ENCODE peak calls at places on chromosomes 4 and X, in ten cellular contexts. O, X, K, B, A, C, U, T, S and G are unnamed samples.

GRCh38 chr4:29046716-29047115 is 1673.5 kb upstream of the PCDH7 start:
- DNase-seq in A (no peak), X (no peak), S (no peak), B (no peak), U (no peak), O (no peak), C (no peak), K (no peak), T (no peak), G (no peak)

GRCh38 chrX:72479324-72480274 is 93.0 kb downstream of the HDAC8 start:
- DNase-seq in S (no peak), O (no peak), X (no peak), A (no peak), K (no peak), U (no peak), C (no peak), T (no peak), B (no peak), G (no peak)

GRCh38 chr4:184845367-184846011 is 19.7 kb upstream of the ACSL1 start:
- DNase-seq in O (no peak), S (no peak), U (no peak), C (no peak), A (no peak), K (no peak), X (no peak), B (no peak), T (no peak), G (no peak)

GRCh38 chr4:183241771-183242170 is 78.3 kb downstream of the CLDN22 start:
- DNase-seq in O (no peak), X (no peak), C (no peak), A (no peak), T (no peak), B (no peak), U (no peak), K (no peak), S (no peak), G (no peak)

GRCh38 chrX:141673946-141674345 is 24.6 kb downstream of the SPANXD start:
- DNase-seq in O (no peak), S (no peak), B (no peak), U (no peak), C (no peak), X (no peak), K (no peak), A (no peak), T (no peak), G (no peak)

GRCh38 chrX:39377171-39377570 is 575.9 kb downstream of the MID1IP1 start:
- DNase-seq in S (no peak), B (no peak), C (no peak), T (no peak), A (no peak), U (no peak), O (no peak), K (no peak), X (no peak), G (no peak)

GRCh38 chr4:27861802-27862201 is 1001.2 kb downstream of the STIM2 start:
- DNase-seq in B (no peak), S (no peak), K (no peak), X (no peak), C (no peak), O (no peak), U (no peak), A (no peak), T (no peak), G (no peak)

GRCh38 chrX:2710496-2710895 is 19.4 kb downstream of the CD99 start:
- DNase-seq in O (no peak), K (no peak), B (no peak), S (no peak), C (no peak), X (no peak), U (no peak), T (no peak), A (no peak), G (no peak)

GRCh38 chrX:38654302-38654701 is 93.0 kb downstream of the TSPAN7 start:
- DNase-seq in A (no peak), T (no peak), K (no peak), O (no peak), C (no peak), S (no peak), B (no peak), X (no peak), U (peak; percentile 7), G (peak; percentile 44)

GRCh38 chr4:159422626-159423025 is 319.7 kb downstream of the RAPGEF2 start:
- DNase-seq in S (no peak), T (no peak), U (no peak), B (no peak), O (no peak), K (no peak), C (no peak), X (no peak), A (no peak), G (no peak)

GRCh38 chrX:123753656-123754350 is 21.0 kb upstream of the THOC2 start:
- DNase-seq in C (no peak), U (no peak), O (no peak), T (no peak), A (no peak), B (no peak), S (no peak), K (no peak), X (no peak), G (no peak)

GRCh38 chrX:109774136-109774535 is 41.1 kb upstream of the ACSL4 start:
- DNase-seq in O (no peak), K (no peak), B (no peak), C (no peak), U (no peak), T (no peak), S (no peak), X (no peak), A (no peak), G (no peak)

GRCh38 chrX:109776986-109777385 is 43.9 kb upstream of the ACSL4 start:
- DNase-seq in C (no peak), S (no peak), O (no peak), U (no peak), A (no peak), X (no peak), B (no peak), T (no peak), K (no peak), G (no peak)

GRCh38 chrX:109773374-109773773 is 40.3 kb upstream of the ACSL4 start:
- DNase-seq in B (no peak), X (no peak), U (no peak), S (no peak), C (no peak), O (no peak), A (no peak), K (no peak), T (no peak), G (no peak)

GRCh38 chrX:109776432-109776831 is 43.4 kb upstream of the ACSL4 start:
- DNase-seq in U (no peak), S (no peak), K (no peak), A (no peak), B (no peak), T (no peak), C (no peak), X (no peak), O (no peak), G (no peak)

GRCh38 chrX:109774706-109775105 is 41.6 kb upstream of the ACSL4 start:
- DNase-seq in C (no peak), S (no peak), B (no peak), O (no peak), T (no peak), U (no peak), A (no peak), X (no peak), K (no peak), G (peak; percentile 6)
- H3K4me3 ChIP-seq in C (no peak overlapping the region), S (no peak overlapping the region), B (no peak overlapping the region), O (no peak overlapping the region), T (no peak overlapping the region), U (no peak overlapping the region), A (no peak overlapping the region), X (no peak overlapping the region), K (no peak overlapping the region), G (no peak overlapping the region)

DNA sequence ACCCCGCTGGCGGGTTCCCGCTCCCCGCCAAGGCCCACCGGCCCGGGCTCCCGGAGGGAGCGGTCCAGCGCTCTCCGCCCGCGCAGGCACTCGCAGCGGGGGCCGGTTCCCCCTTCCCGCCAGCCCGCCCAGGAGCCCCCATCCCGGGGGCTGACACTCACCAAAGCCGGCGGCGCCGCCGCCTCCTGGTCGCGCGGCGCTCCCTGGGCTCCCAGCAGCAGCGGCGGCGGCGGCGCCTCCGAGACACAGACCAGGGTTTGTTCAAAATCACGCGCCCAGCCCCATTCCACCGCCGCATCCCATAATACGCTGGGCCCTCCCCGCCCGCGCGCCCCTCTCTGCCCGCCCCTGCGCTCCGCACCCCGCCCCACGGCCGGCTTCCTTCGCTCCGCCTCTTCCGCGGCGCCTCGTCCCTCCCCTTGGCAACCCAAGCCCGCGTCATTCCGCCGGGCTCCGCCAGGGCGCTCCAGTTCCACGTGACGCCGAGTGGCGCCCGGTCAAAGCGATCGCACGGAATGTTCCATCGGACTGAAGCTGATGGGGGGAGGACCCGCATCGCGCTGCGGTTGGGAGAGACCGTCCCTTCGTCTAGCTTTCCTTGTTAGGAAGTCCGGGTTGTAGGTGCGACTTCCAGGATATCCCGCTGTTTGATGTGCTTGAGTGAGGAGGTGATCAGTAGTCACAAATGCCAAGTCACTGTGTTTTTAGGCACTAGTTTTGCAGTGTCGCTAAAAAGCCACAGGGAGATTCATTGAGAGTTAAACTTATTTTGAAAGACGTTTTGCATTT is 2.2 kb upstream of the LIN54 start:
- DNase-seq in X (peak; percentile 99), C (peak; percentile 73), U (peak; percentile 97), K (peak; percentile 98), O (peak; percentile 98), A (peak; percentile 95), T (peak; percentile 96), S (peak; percentile 99), B (peak; percentile 98), G (peak; percentile 96)
- TF ChIP-seq POLR2A in X (peak; percentile 66), C (peak; percentile 45), U (no peak), K (no peak), O (peak; percentile 52), A (no peak), T (peak; percentile 27), S (peak; percentile 76), B (peak; percentile 49), G (peak; percentile 76)

GRCh38 chrX:71128166-71128833 is 9.9 kb downstream of the MED12 start:
- DNase-seq in T (no peak), C (no peak), S (no peak), X (no peak), A (no peak), B (no peak), K (no peak), O (no peak), U (no peak), G (no peak)
- H3K36me3 ChIP-seq in T (no peaks in the 10 kb centered on the region), C (no peaks in the 10 kb centered on the region), S (peaks cover 31% of the 10 kb centered on the region), X (no peaks in the 10 kb centered on the region), A (no peaks in the 10 kb centered on the region), B (peaks cover 86% of the 10 kb centered on the region), K (peaks cover 94% of the 10 kb centered on the region), O (peaks cover 67% of the 10 kb centered on the region), U (peaks cover 6% of the 10 kb centered on the region), G (peaks cover 2% of the 10 kb centered on the region)

DNA sequence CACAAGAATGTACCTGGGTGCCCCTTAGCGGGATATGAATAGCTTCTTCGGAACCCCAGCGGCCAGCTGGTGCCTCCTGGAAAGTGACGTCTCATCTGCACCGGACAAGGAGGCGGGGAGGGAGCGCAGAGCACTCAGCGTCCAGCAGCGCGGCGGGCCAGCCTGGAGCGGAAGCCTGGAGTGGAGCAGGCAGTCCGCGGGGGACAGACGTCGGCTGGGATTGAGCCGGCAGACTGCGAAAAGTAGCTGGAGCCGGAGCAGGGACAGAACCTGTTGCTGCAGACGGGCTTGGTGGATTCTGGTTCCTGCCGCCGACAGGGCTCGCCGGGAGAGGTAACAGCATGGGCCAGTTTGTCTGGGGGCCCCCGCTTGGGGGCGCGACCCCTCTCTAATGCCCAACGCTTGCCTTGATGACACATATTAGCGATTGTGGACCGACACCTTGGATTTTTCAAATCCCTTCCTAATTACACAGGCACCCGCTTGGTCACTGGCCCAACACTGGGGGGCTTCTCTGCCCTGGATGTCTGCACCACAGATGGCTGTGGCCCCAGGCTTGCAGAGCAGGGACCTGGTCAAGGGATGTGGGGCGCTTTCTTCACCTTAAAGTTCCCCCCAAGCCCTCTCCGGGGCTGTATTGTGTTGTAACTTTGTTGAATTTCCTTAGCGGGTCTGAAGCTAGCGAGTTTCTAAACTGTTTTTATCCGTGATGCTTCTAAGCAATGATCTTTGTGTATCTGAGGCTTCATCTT is at the start of gene NPFFR2:
- DNase-seq in B (no peak), T (no peak), K (no peak), U (no peak), A (no peak), C (no peak), O (no peak), S (peak; percentile 58), X (no peak), G (peak; percentile 19)
- H3K4me3 ChIP-seq in B (no peak within 1 kb of the TSS), T (no peak within 1 kb of the TSS), K (peak within 1 kb of the TSS; percentile 16), U (no peak within 1 kb of the TSS), A (peak within 1 kb of the TSS; percentile 9), C (peak within 1 kb of the TSS; percentile 29), O (peak within 1 kb of the TSS; percentile 16), S (no peak within 1 kb of the TSS), X (no peak within 1 kb of the TSS), G (no peak within 1 kb of the TSS)